ENCODE peak calls at places on chromosomes 6 and 20, in four cellular contexts. H is upper lobe of left lung, E is left ventricle myocardium inferior, S is upper lobe of right lung. R is an unnamed sample. For H3K9me3, the result is how much of the 10 kb centered on the place peaks cover.

GRCh38 chr6:90021701-90022100 is 127.4 kb downstream of the GJA10 start:
- DNase-seq in H (no peak), E (no peak), S (no peak), R (no peak)

GRCh38 chr6:20173833-20174796 is 38.2 kb downstream of the MBOAT1 start:
- DNase-seq in H (no peak), E (no peak), S (no peak), R (no peak)

GRCh38 chr6:81792826-81793225 is 40.3 kb upstream of the TENT5A start:
- DNase-seq in H (no peak), E (no peak), S (no peak), R (no peak)

GRCh38 chr6:162363757-162364156 is 363.8 kb downstream of the PRKN start:
- DNase-seq in H (no peak), E (no peak), S (no peak), R (no peak)

GRCh38 chr6:2534406-2535139 is 216.1 kb downstream of the MYLK4 start:
- DNase-seq in H (no peak), E (no peak), S (no peak), R (no peak)

GRCh38 chr6:16681260-16681873 is 79.9 kb downstream of the ATXN1 start:
- DNase-seq in H (no peak), E (peak), S (no peak), R (no peak)

GRCh38 chr6:35327349-35328027 is 14.9 kb upstream of the PPARD start:
- DNase-seq in H (peak), E (peak), S (peak), R (peak)

GRCh38 chr6:15526129-15526764 is 136.6 kb downstream of the DTNBP1 start:
- DNase-seq in H (no peak), E (no peak), S (peak), R (no peak)

GRCh38 chr6:36028088-36028886 is 679 bp downstream of the MAPK14 start:
- DNase-seq in H (peak), E (peak), S (peak), R (peak)

GRCh38 chr6:11975353-11975977 is 36.6 kb upstream of the HIVEP1 start:
- DNase-seq in H (peak), E (no peak), S (no peak), R (no peak)

GRCh38 chr6:148144917-148145521 is 197.6 kb upstream of the SASH1 start:
- DNase-seq in H (peak), E (peak), S (peak), R (peak)

GRCh38 chr6:134187751-134188150 is 130.2 kb downstream of the SGK1 start:
- DNase-seq in H (no peak), E (no peak), S (no peak), R (no peak)

GRCh38 chr6:98782772-98783171 is 51.6 kb upstream of the POU3F2 start:
- DNase-seq in H (no peak), E (no peak), S (no peak), R (no peak)

GRCh38 chr6:52543729-52544324 is 33.0 kb downstream of the TRAM2 start:
- DNase-seq in H (no peak), E (no peak), S (no peak), R (no peak)

GRCh38 chr6:166360243-166361079 is 18.1 kb upstream of the SFT2D1 start:
- DNase-seq in H (no peak), E (no peak), S (no peak), R (no peak)

GRCh38 chr6:27866370-27867050 is 45.7 kb downstream of the OR2B2 start:
- DNase-seq in H (peak), E (no peak), S (no peak), R (peak)

GRCh38 chr6:106513813-106514212 is 115.5 kb downstream of the RTN4IP1 start:
- DNase-seq in H (no peak), E (no peak), S (no peak), R (no peak)

GRCh38 chr20:44552950-44553908 is 29.1 kb upstream of the PKIG start:
- DNase-seq in H (peak), E (no peak), S (no peak), R (no peak)

GRCh38 chr20:48180039-48180438 is 394.8 kb upstream of the SULF2 start:
- DNase-seq in H (no peak), E (no peak), S (no peak), R (no peak)

GRCh38 chr20:48458601-48459385 is 369.0 kb downstream of the PREX1 start:
- DNase-seq in H (no peak), E (no peak), S (no peak), R (no peak)

GRCh38 chr6:32700391-32701040 is 34.1 kb upstream of the HLA-DQB1 start:
- DNase-seq in H (peak), E (no peak), S (no peak), R (no peak)

GRCh38 chr20:3209023-3209945 is at the start of gene ITPA:
- DNase-seq in H (peak), E (peak), S (peak), R (peak)

GRCh38 chr20:34016736-34017135 is 23.0 kb downstream of the RALY start:
- DNase-seq in H (no peak), E (no peak), S (no peak), R (no peak)

GRCh38 chr6:103268335-103268734 is 1591.4 kb downstream of the HACE1 start:
- DNase-seq in H (no peak), E (no peak), S (no peak), R (no peak)

GRCh38 chr20:43096471-43096870 is 93.2 kb downstream of the PTPRT start:
- DNase-seq in H (no peak), E (no peak), S (no peak), R (no peak)

GRCh38 chr20:32971703-32972161 is 32.5 kb downstream of the SUN5 start:
- DNase-seq in H (no peak), E (no peak), S (no peak), R (no peak)

GRCh38 chr6:31878761-31879542 is at the start of gene SLC44A4:
- DNase-seq in H (peak), E (no peak), S (peak), R (no peak)

GRCh38 chr20:57840504-57841296 is 130.9 kb upstream of the PMEPA1 start:
- DNase-seq in H (no peak), E (no peak), S (no peak), R (no peak)

GRCh38 chr6:29709178-29709576 is 14.1 kb upstream of the HLA-F start:
- DNase-seq in H (no peak), E (no peak), S (no peak), R (no peak)

GRCh38 chr20:50713677-50714101 is 17.7 kb upstream of the PARD6B start:
- DNase-seq in H (no peak), E (no peak), S (no peak), R (no peak)

GRCh38 chr6:49606696-49607390 is 29.8 kb downstream of the RHAG start:
- DNase-seq in H (peak), E (no peak), S (no peak), R (no peak)

GRCh38 chr6:87879144-87879861 is 168.3 kb upstream of the SPACA1 start:
- DNase-seq in H (no peak), E (no peak), S (no peak), R (no peak)

GRCh38 chr6:141026504-141026903 is 1106.2 kb upstream of the GJE1 start:
- DNase-seq in H (no peak), E (no peak), S (no peak), R (no peak)

DNA sequence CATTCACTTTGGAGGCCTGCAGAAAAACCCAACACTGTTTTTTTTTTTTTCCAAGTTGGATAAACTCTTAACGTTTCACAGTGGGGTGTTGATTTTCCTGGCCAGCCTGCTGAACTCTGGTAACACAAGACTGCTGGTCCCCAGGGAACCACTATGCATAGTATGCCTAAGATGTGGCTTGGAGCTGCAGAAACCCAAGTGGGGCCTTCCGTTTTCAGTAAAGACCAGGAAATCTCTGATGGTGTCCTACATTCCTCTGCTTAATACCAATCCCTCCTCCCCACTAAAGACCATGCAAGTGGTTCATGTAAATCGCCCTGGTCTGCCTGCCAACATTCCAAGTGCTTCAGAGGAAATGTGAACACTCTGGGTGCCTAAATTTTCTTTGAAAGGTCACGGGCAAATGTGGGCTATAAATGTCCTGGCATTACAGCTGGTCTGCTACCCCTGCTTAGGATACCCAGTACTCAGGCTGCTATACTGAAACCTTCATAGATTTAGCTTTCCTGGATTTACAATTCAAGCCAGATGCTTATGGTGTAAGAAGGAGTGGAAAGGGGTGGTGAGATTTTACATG is 615.4 kb downstream of the MAFB start:
- DNase-seq in H (no peak), E (no peak), S (no peak), R (no peak)
- H3K9me3 ChIP-seq in H (under half), E (under half), S (under half), R (under half)

DNA sequence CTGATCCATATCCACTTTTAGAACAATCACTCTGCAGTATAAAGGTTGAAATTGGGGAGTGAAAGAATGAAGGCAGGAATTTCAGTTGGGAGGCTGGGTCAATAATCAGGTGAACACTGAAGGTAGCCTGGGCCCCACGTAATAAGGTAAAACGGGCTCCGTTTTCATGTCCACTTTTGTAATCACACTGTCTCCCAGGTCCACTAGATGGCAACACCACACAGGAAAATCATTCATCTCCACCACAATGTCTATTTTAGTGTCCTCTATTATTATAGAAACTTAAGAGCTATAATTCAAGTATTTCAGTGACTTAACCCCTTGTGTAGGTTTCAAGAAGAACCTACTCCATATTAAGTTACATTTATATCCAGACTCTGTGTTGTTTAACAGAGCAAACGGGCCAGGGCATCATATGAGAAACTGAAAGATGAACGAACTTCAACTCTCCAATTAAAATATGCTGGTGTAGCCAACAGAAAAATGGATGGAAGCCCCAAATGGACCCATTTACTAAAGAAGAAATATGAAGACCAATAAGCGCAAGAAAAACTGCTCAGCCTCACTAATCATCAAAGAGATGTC is 45.9 kb upstream of the MC3R start:
- DNase-seq in H (no peak), E (no peak), S (no peak), R (no peak)
- H3K9me3 ChIP-seq in H (under half), E (under half), S (under half), R (under half)

DNA sequence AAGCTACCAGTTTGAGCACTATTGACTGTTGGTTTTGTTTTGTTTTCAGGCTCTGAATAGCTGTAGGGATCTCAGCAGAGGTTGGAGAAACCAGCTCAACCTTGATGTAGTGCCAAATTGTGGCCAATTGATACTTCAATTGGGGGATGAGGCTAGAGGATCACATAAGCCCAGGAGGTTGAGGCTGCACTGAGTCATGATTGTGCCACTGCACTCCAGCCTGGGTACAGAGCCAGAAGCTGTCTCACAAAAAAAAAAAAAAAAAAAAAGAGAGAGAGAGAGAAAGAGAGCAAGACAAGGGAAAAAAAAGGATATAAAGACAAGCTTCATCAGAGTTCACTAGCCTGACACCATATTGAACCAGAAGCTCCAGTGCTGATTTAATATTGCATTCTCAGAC is 702.1 kb downstream of the FRK start:
- DNase-seq in H (no peak), E (no peak), S (no peak), R (no peak)
- H3K9me3 ChIP-seq in H (under half), E (under half), S (under half), R (under half)

DNA sequence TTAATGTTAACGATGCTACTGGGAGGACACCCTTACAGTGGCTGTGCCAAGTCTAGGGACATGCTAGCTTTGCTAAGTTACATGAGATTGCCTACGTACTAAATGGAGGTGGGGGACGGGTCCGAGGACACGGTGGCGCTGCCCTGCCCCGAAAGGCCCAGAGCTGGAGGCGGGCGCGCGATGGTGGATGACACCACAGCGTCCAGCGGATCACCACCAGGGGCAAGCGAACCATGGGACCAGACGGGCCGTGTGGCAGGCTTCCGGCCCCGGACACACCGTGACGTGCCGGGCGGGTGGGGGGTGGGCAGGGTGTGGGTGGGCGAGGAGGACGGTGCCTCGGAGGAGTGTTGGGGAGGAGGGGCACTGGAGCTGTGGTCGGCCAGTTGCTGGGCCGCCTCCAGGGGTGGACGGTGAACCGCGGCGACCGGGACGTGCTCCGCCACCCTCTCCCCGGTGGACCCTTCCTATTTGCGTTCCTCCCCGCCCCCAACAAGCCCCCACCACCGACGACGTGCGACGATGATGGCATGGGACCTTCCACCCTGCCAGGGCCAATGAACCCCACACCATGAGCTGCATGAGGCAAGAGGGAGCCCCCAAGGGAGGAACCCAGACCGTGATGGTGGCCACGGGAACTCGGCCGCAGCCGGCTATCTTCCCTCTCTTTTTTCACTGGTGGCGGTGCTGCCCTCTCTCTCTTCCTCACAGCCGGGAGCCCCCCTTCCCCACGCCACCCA is 773.3 kb upstream of the DEFB115 start:
- DNase-seq in H (no peak), E (no peak), S (no peak), R (no peak)
- H3K9me3 ChIP-seq in H (under half), E (half or more), S (under half), R (under half)

DNA sequence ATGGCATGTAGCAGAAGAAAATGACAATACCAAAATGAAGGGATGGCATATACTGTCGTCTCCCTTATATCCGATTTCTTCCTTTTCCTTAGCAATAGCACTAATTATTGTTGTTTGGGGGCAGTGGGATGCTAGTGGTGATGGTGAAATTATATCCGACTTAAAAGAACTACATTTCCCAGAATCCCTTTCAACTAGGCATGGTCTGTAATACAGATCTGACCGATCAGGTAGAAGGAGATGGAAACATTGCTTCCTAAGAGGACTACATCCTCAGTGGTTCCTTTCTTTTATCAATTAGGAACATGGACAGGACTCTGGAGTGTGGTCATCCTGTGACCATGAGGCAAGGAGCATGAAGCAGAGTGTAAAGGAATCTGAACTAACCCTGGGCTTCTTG is 532.6 kb downstream of the CBLN4 start:
- DNase-seq in H (no peak), E (no peak), S (no peak), R (no peak)
- H3K9me3 ChIP-seq in H (under half), E (under half), S (under half), R (under half)

GRCh38 chr20:56324806-56325205 is 34.0 kb upstream of the FAM210B start:
- DNase-seq in H (no peak), E (no peak), S (no peak), R (no peak)

GRCh38 chr20:56323656-56324055 is 35.1 kb upstream of the FAM210B start:
- DNase-seq in H (no peak), E (no peak), S (no peak), R (no peak)

GRCh38 chr20:56328861-56329260 is 29.9 kb upstream of the FAM210B start:
- DNase-seq in H (no peak), E (no peak), S (no peak), R (no peak)
- H3K9me3 ChIP-seq in H (under half), E (under half), S (under half), R (under half)

GRCh38 chr6:22249646-22250045 is 47.2 kb downstream of the PRL start:
- DNase-seq in H (no peak), E (no peak), S (no peak), R (no peak)

GRCh38 chr6:22250486-22250885 is 46.4 kb downstream of the PRL start:
- DNase-seq in H (no peak), E (no peak), S (no peak), R (no peak)

GRCh38 chr6:22247916-22248482 is 48.8 kb downstream of the PRL start:
- DNase-seq in H (no peak), E (no peak), S (no peak), R (no peak)

GRCh38 chr6:22251331-22251730 is 45.5 kb downstream of the PRL start:
- DNase-seq in H (no peak), E (no peak), S (no peak), R (no peak)

DNA sequence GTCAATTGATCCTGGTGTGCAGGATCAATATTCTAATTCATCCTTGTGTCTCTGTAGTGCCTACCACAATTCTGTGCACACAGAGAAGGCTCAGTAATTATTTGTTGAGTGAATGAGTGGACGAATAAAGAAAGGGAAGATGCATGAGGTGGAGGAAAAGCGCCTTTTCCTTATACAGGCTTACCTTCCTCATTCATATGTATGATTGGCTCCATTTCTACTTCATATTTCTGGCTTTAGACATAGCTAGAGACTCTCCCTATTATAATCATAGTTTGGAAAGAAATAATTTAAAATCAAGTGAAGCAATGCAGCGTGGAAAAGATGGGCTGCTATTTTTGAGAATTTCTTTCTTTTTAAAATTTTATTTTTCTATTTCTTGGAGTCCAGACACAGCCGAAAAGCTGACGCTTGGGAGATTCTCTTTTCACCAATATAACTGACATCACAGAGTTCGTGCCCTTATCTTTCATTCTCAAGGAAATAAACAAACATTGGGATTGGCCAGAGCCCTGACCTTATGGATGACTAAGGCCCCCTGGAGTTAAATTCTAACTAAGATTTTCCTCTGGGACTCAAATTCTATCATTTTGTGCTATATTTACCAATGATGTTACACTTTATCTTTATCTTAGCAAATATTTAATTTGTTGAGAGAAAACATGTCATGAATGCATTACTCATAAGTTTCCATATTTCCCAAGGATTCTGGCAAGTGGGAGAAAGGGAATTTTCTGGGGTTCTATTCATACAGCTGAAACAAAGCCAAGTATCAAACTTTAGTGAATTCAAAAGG is 48.1 kb downstream of the PRL start:
- DNase-seq in H (no peak), E (no peak), S (no peak), R (no peak)
- H3K9me3 ChIP-seq in H (under half), E (under half), S (under half), R (under half)

DNA sequence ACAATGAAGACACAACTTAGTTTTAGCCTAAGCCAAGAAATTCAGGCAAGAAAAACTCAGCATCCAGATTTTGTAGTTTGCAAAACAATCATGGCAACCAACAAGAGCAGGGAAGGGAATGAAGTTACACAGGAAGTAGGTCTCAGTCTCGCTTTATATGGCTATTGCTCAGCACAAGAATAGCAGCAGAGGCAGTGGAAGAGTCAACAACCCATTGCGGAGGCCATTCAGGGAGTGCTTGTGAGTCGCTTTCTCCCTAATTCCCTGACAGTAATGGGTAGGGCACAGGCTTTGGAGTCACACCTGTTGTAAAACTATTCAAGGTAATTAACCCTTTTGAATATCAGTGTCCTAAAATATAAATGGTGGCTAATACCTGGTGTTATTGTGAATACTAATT is 238.5 kb downstream of the HDGFL1 start:
- DNase-seq in H (no peak), E (no peak), S (no peak), R (no peak)
- H3K9me3 ChIP-seq in H (under half), E (under half), S (under half), R (under half)

R was measured in T-helper 17 cell.